ENCODE peak calls at places on chromosomes 3 and 15, in eight cellular contexts. C, D, V, Q, I, R, K and E are unnamed samples.

GRCh38 chr3:78235841-78236240 is 1195.9 kb downstream of the ROBO2 start:
- DNase-seq in I (no peak), Q (no peak), D (no peak), V (no peak), R (no peak), K (no peak), C (no peak), E (no peak)

GRCh38 chr15:94470492-94470891 is 239.1 kb downstream of the MCTP2 start:
- DNase-seq in R (no peak), I (peak; percentile 9), Q (peak; percentile 72), C (no peak), V (no peak), K (no peak), D (no peak), E (no peak)

GRCh38 chr3:64685800-64686445 is 1.9 kb downstream of the ADAMTS9 start:
- DNase-seq in K (peak; percentile 90), C (no peak), V (peak; percentile 96), R (peak; percentile 87), D (peak; percentile 89), Q (peak; percentile 80), I (peak; percentile 95), E (no peak)

GRCh38 chr3:55482496-55483195 is 4.5 kb downstream of the WNT5A start:
- DNase-seq in I (no peak), D (peak; percentile 87), R (no peak), Q (no peak), K (peak; percentile 75), C (no peak), V (peak; percentile 70), E (no peak)

GRCh38 chr15:74584204-74584603 is 31.4 kb upstream of the CLK3 start:
- DNase-seq in Q (no peak), I (no peak), K (no peak), C (no peak), R (no peak), V (no peak), D (peak; percentile 18), E (no peak)

GRCh38 chr3:44114142-44114541 is 127.5 kb upstream of the TOPAZ1 start:
- DNase-seq in I (no peak), C (no peak), D (peak; percentile 79), V (peak; percentile 93), Q (no peak), K (no peak), R (peak; percentile 59), E (peak; percentile 14)

GRCh38 chr3:14374444-14374883 is 27.9 kb upstream of the SLC6A6 start:
- DNase-seq in V (peak; percentile 73), D (peak; percentile 61), K (no peak), C (no peak), I (peak; percentile 25), Q (peak; percentile 55), R (no peak), E (no peak)

GRCh38 chr3:107943350-107943749 is 147.5 kb downstream of the CD47 start:
- DNase-seq in Q (no peak), C (no peak), D (no peak), V (no peak), K (no peak), I (no peak), R (no peak), E (no peak)

GRCh38 chr3:72060447-72061034 is 275.6 kb upstream of the PROK2 start:
- DNase-seq in V (no peak), I (no peak), Q (no peak), C (no peak), K (no peak), R (no peak), D (no peak), E (no peak)

GRCh38 chr3:34483290-34483887 is 685.0 kb downstream of the PDCD6IP start:
- DNase-seq in V (no peak), Q (no peak), R (no peak), I (no peak), D (no peak), C (no peak), K (peak; percentile 0), E (no peak)

GRCh38 chr3:189726277-189726676 is 95.1 kb downstream of the TP63 start:
- DNase-seq in K (no peak), I (peak; percentile 69), C (no peak), Q (peak; percentile 95), D (no peak), V (no peak), R (no peak), E (no peak)

GRCh38 chr3:127639173-127640030 is 10.4 kb downstream of the PODXL2 start:
- DNase-seq in I (peak; percentile 65), Q (peak; percentile 35), V (no peak), D (no peak), K (no peak), C (no peak), R (no peak), E (no peak)

GRCh38 chr15:29319823-29320222 is 50.2 kb upstream of the NSMCE3 start:
- DNase-seq in K (no peak), I (no peak), Q (no peak), R (no peak), C (no peak), V (no peak), D (peak; percentile 51), E (no peak)

GRCh38 chr3:170532573-170532972 is 53.3 kb downstream of the SLC7A14 start:
- DNase-seq in D (no peak), V (no peak), K (no peak), C (peak; percentile 24), Q (no peak), I (no peak), R (no peak), E (no peak)

GRCh38 chr15:49875392-49875791 is 243.6 kb downstream of the ATP8B4 start:
- DNase-seq in V (no peak), K (no peak), R (no peak), Q (no peak), I (peak; percentile 25), C (no peak), D (no peak), E (peak; percentile 1)

GRCh38 chr3:8817486-8817885 is 48.1 kb upstream of the OXTR start:
- DNase-seq in C (no peak), R (no peak), D (no peak), Q (no peak), V (no peak), K (no peak), I (no peak), E (no peak)

GRCh38 chr3:140896997-140897396 is 44.6 kb upstream of the SLC25A36 start:
- DNase-seq in V (no peak), Q (peak; percentile 21), R (no peak), K (no peak), C (no peak), D (no peak), I (peak; percentile 27), E (no peak)

GRCh38 chr15:79157631-79158592 is 67.3 kb upstream of the RASGRF1 start:
- DNase-seq in I (peak; percentile 94), R (no peak), C (peak; percentile 87), Q (peak; percentile 35), V (no peak), K (no peak), D (no peak), E (no peak)

GRCh38 chr3:188661801-188662200 is 507.8 kb downstream of the LPP start:
- DNase-seq in Q (no peak), C (no peak), D (no peak), R (no peak), K (no peak), I (no peak), V (no peak), E (no peak)

GRCh38 chr15:73946046-73946678 is 19.9 kb downstream of the LOXL1 start:
- DNase-seq in I (no peak), C (no peak), V (no peak), R (peak; percentile 43), D (no peak), Q (no peak), K (no peak), E (peak; percentile 41)

GRCh38 chr3:194396897-194397756 is 1.9 kb downstream of the GP5 start:
- DNase-seq in K (peak; percentile 31), D (peak; percentile 72), Q (peak; percentile 31), V (peak; percentile 82), I (no peak), C (no peak), R (no peak), E (peak; percentile 94)

DNA sequence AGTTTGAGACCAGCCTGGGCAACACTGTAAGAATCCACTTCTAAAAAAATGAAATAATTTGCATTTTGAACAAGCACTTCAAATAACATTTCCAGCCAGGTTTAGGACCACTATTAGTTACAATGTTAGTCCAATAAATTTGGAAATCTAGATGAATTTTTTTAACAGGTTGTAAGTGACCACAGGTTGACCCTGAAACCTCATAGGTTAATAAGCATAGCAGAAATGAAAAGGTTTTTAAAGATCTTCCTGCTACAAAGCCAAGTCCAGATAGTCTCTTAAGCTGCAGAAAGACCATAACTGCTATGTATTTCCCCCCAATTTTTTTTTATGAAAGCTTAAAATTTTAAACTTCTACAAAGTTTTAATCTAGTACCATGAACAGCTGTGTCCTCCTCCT is 1.5 kb upstream of the NIT2 start:
- DNase-seq in Q (no peak), D (no peak), I (no peak), C (no peak), V (no peak), K (peak; percentile 16), R (no peak), E (no peak)
- H3K4me3 ChIP-seq in Q (no peak overlapping the region), D (no peak overlapping the region), I (no peak overlapping the region), C (no peak overlapping the region), V (no peak overlapping the region), K (no peak overlapping the region), R (no peak overlapping the region), E (no peak overlapping the region)

GRCh38 chr15:91694131-91694828 is 159.2 kb upstream of the SLCO3A1 start:
- DNase-seq in R (no peak), K (peak; percentile 74), C (no peak), I (no peak), V (no peak), D (no peak), Q (no peak), E (no peak)
- H3K4me3 ChIP-seq in R (no peak overlapping the region), K (no peak overlapping the region), C (no peak overlapping the region), I (peak overlapping the region; percentile 9), V (no peak overlapping the region), D (no peak overlapping the region), Q (no peak overlapping the region), E (no peak overlapping the region)

DNA sequence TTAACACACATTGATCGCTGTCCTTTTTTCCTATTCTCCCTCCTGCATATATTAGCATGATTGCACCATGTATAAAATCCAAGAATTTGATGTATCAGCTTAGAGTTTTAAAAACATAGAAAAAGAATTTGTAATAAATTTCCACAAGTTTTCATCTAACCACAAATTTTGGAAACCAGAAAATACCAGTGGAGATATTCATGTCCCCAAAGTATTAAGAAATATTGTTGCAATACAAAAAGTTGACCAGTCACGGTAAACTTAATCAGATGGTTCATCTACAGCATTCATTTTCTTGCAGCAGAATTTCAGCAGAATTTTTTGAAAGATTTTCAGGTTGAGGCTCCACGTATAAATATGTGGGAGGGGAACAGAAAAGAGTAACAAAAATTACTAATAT is 500.9 kb upstream of the MDFIC2 start:
- DNase-seq in R (no peak), C (no peak), D (no peak), V (no peak), I (no peak), Q (no peak), K (no peak), E (no peak)
- H3K4me3 ChIP-seq in R (no peak overlapping the region), C (no peak overlapping the region), D (no peak overlapping the region), V (no peak overlapping the region), I (no peak overlapping the region), Q (no peak overlapping the region), K (no peak overlapping the region), E (no peak overlapping the region)

DNA sequence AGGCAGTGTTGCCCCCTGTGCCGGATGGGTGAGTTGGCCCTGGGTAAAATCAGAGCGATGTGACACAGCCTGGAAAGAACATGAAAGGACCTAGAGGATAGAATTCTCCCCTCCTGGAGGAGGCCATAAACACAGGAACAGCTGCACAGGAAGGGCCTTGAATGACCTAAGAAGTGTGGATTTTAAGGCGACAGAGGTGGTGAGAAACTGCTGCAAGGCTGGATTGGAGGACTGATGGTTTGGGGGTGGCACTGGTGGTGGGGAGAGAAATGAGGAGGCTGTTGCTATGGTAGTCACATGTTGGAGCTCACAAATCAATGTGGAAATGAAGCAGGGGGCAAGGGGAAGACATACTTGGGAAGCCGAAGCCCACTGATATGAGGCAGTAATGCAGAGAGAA is 13.8 kb downstream of the XIRP1 start:
- DNase-seq in I (no peak), V (no peak), K (peak; percentile 46), R (no peak), D (no peak), C (no peak), Q (no peak), E (no peak)
- H3K4me3 ChIP-seq in I (no peak overlapping the region), V (peak overlapping the region; percentile 81), K (no peak overlapping the region), R (no peak overlapping the region), D (no peak overlapping the region), C (peak overlapping the region; percentile 50), Q (no peak overlapping the region), E (peak overlapping the region; percentile 65)